ENCODE peak calls at places on chromosome 13, in seven cellular contexts. One of them, this sample, is unnamed.

GRCh38 chr13:112771139-112771876 is 81.5 kb downstream of the ATP11A start:
- DNase-seq in CD4-positive, alpha-beta T cell: no peak
- DNase-seq in cardiac muscle cell: no peak
- DNase-seq in coronary artery: no peak
- DNase-seq in IMR-90: no peak
- DNase-seq in brain microvascular endothelial cell: no peak
- DNase-seq in stomach: no peak
- DNase-seq in this sample: no peak

GRCh38 chr13:93472296-93472695 is 245.7 kb downstream of the GPC6 start:
- DNase-seq in CD4-positive, alpha-beta T cell: no peak
- DNase-seq in cardiac muscle cell: no peak
- DNase-seq in coronary artery: no peak
- DNase-seq in IMR-90: no peak
- DNase-seq in brain microvascular endothelial cell: no peak
- DNase-seq in stomach: no peak
- DNase-seq in this sample: no peak

GRCh38 chr13:101626925-101627555 is 174.6 kb downstream of the ITGBL1 start:
- DNase-seq in CD4-positive, alpha-beta T cell: no peak
- DNase-seq in cardiac muscle cell: no peak
- DNase-seq in coronary artery: no peak
- DNase-seq in IMR-90: peak
- DNase-seq in brain microvascular endothelial cell: no peak
- DNase-seq in stomach: no peak
- DNase-seq in this sample: no peak

GRCh38 chr13:94389544-94390351 is 89.7 kb downstream of the DCT start:
- DNase-seq in CD4-positive, alpha-beta T cell: no peak
- DNase-seq in cardiac muscle cell: peak
- DNase-seq in coronary artery: no peak
- DNase-seq in IMR-90: no peak
- DNase-seq in brain microvascular endothelial cell: no peak
- DNase-seq in stomach: no peak
- DNase-seq in this sample: no peak

GRCh38 chr13:80054806-80055205 is 286.1 kb downstream of the SPRY2 start:
- DNase-seq in CD4-positive, alpha-beta T cell: no peak
- DNase-seq in cardiac muscle cell: no peak
- DNase-seq in coronary artery: no peak
- DNase-seq in IMR-90: peak
- DNase-seq in brain microvascular endothelial cell: no peak
- DNase-seq in stomach: no peak
- DNase-seq in this sample: no peak

GRCh38 chr13:36919833-36920611 is at the start of gene SMAD9:
- DNase-seq in CD4-positive, alpha-beta T cell: no peak
- DNase-seq in cardiac muscle cell: peak
- DNase-seq in coronary artery: no peak
- DNase-seq in IMR-90: peak
- DNase-seq in brain microvascular endothelial cell: peak
- DNase-seq in stomach: peak
- DNase-seq in this sample: peak

GRCh38 chr13:102289606-102290005 is 112.2 kb downstream of the FGF14 start:
- DNase-seq in CD4-positive, alpha-beta T cell: no peak
- DNase-seq in cardiac muscle cell: no peak
- DNase-seq in coronary artery: no peak
- DNase-seq in IMR-90: peak
- DNase-seq in brain microvascular endothelial cell: no peak
- DNase-seq in stomach: no peak
- DNase-seq in this sample: peak

GRCh38 chr13:49214917-49215376 is 5.2 kb upstream of the MLNR start:
- DNase-seq in CD4-positive, alpha-beta T cell: no peak
- DNase-seq in cardiac muscle cell: peak
- DNase-seq in coronary artery: no peak
- DNase-seq in IMR-90: peak
- DNase-seq in brain microvascular endothelial cell: no peak
- DNase-seq in stomach: peak
- DNase-seq in this sample: no peak

GRCh38 chr13:106036870-106037269 is 498.6 kb downstream of the EFNB2 start:
- DNase-seq in CD4-positive, alpha-beta T cell: no peak
- DNase-seq in cardiac muscle cell: no peak
- DNase-seq in coronary artery: no peak
- DNase-seq in IMR-90: no peak
- DNase-seq in brain microvascular endothelial cell: no peak
- DNase-seq in stomach: no peak
- DNase-seq in this sample: no peak

GRCh38 chr13:91719033-91719432 is 320.6 kb downstream of the GPC5 start:
- DNase-seq in CD4-positive, alpha-beta T cell: no peak
- DNase-seq in cardiac muscle cell: peak
- DNase-seq in coronary artery: no peak
- DNase-seq in IMR-90: peak
- DNase-seq in brain microvascular endothelial cell: peak
- DNase-seq in stomach: no peak
- DNase-seq in this sample: no peak

GRCh38 chr13:109840893-109841287 is 54.5 kb upstream of the IRS2 start:
- DNase-seq in CD4-positive, alpha-beta T cell: no peak
- DNase-seq in cardiac muscle cell: no peak
- DNase-seq in coronary artery: no peak
- DNase-seq in IMR-90: no peak
- DNase-seq in brain microvascular endothelial cell: no peak
- DNase-seq in stomach: no peak
- DNase-seq in this sample: no peak

GRCh38 chr13:76828316-76828741 is 57.9 kb downstream of the KCTD12 start:
- DNase-seq in CD4-positive, alpha-beta T cell: no peak
- DNase-seq in cardiac muscle cell: no peak
- DNase-seq in coronary artery: no peak
- DNase-seq in IMR-90: peak
- DNase-seq in brain microvascular endothelial cell: no peak
- DNase-seq in stomach: no peak
- DNase-seq in this sample: no peak

GRCh38 chr13:72204291-72204690 is 337.3 kb upstream of the DACH1 start:
- DNase-seq in CD4-positive, alpha-beta T cell: no peak
- DNase-seq in cardiac muscle cell: no peak
- DNase-seq in coronary artery: no peak
- DNase-seq in IMR-90: no peak
- DNase-seq in brain microvascular endothelial cell: peak
- DNase-seq in stomach: no peak
- DNase-seq in this sample: peak

GRCh38 chr13:81382236-81382635 is 1041.3 kb upstream of the SPRY2 start:
- DNase-seq in CD4-positive, alpha-beta T cell: no peak
- DNase-seq in cardiac muscle cell: no peak
- DNase-seq in coronary artery: no peak
- DNase-seq in IMR-90: no peak
- DNase-seq in brain microvascular endothelial cell: no peak
- DNase-seq in stomach: no peak
- DNase-seq in this sample: no peak

GRCh38 chr13:29435125-29435911 is 160.2 kb downstream of the SLC7A1 start:
- DNase-seq in CD4-positive, alpha-beta T cell: no peak
- DNase-seq in cardiac muscle cell: peak
- DNase-seq in coronary artery: no peak
- DNase-seq in IMR-90: peak
- DNase-seq in brain microvascular endothelial cell: peak
- DNase-seq in stomach: no peak
- DNase-seq in this sample: peak

GRCh38 chr13:51807041-51807440 is 3.1 kb upstream of the DHRS12 start:
- DNase-seq in CD4-positive, alpha-beta T cell: no peak
- DNase-seq in cardiac muscle cell: no peak
- DNase-seq in coronary artery: no peak
- DNase-seq in IMR-90: no peak
- DNase-seq in brain microvascular endothelial cell: no peak
- DNase-seq in stomach: no peak
- DNase-seq in this sample: no peak

GRCh38 chr13:112711528-112712265 is 21.9 kb downstream of the ATP11A start:
- DNase-seq in CD4-positive, alpha-beta T cell: no peak
- DNase-seq in cardiac muscle cell: peak
- DNase-seq in coronary artery: peak
- DNase-seq in IMR-90: peak
- DNase-seq in brain microvascular endothelial cell: peak
- DNase-seq in stomach: peak
- DNase-seq in this sample: peak

GRCh38 chr13:111639196-111639705 is 318.8 kb downstream of the TEX29 start:
- DNase-seq in CD4-positive, alpha-beta T cell: no peak
- DNase-seq in cardiac muscle cell: no peak
- DNase-seq in coronary artery: peak
- DNase-seq in IMR-90: no peak
- DNase-seq in brain microvascular endothelial cell: no peak
- DNase-seq in stomach: no peak
- DNase-seq in this sample: no peak

GRCh38 chr13:78129850-78130249 is 211.2 kb upstream of the EDNRB start:
- DNase-seq in CD4-positive, alpha-beta T cell: no peak
- DNase-seq in cardiac muscle cell: no peak
- DNase-seq in coronary artery: no peak
- DNase-seq in IMR-90: no peak
- DNase-seq in brain microvascular endothelial cell: no peak
- DNase-seq in stomach: no peak
- DNase-seq in this sample: no peak

GRCh38 chr13:44895584-44895983 is 93.7 kb downstream of the NUFIP1 start:
- DNase-seq in CD4-positive, alpha-beta T cell: no peak
- DNase-seq in cardiac muscle cell: no peak
- DNase-seq in coronary artery: no peak
- DNase-seq in IMR-90: no peak
- DNase-seq in brain microvascular endothelial cell: no peak
- DNase-seq in stomach: no peak
- DNase-seq in this sample: no peak

GRCh38 chr13:21060063-21060826 is 1.1 kb downstream of the LATS2 start:
- DNase-seq in CD4-positive, alpha-beta T cell: no peak
- DNase-seq in cardiac muscle cell: peak
- DNase-seq in coronary artery: no peak
- DNase-seq in IMR-90: peak
- DNase-seq in brain microvascular endothelial cell: no peak
- DNase-seq in stomach: peak
- DNase-seq in this sample: peak

GRCh38 chr13:35283856-35284255 is 192.6 kb downstream of the MAB21L1 start:
- DNase-seq in CD4-positive, alpha-beta T cell: no peak
- DNase-seq in cardiac muscle cell: peak
- DNase-seq in coronary artery: no peak
- DNase-seq in IMR-90: no peak
- DNase-seq in brain microvascular endothelial cell: no peak
- DNase-seq in stomach: no peak
- DNase-seq in this sample: no peak

GRCh38 chr13:113118328-113119021 is 4.1 kb upstream of the F10 start:
- DNase-seq in CD4-positive, alpha-beta T cell: no peak
- DNase-seq in cardiac muscle cell: no peak
- DNase-seq in coronary artery: peak
- DNase-seq in IMR-90: no peak
- DNase-seq in brain microvascular endothelial cell: no peak
- DNase-seq in stomach: peak
- DNase-seq in this sample: no peak

GRCh38 chr13:108947551-108948030 is 318.2 kb downstream of the MYO16 start:
- DNase-seq in CD4-positive, alpha-beta T cell: no peak
- DNase-seq in cardiac muscle cell: peak
- DNase-seq in coronary artery: no peak
- DNase-seq in IMR-90: peak
- DNase-seq in brain microvascular endothelial cell: peak
- DNase-seq in stomach: no peak
- DNase-seq in this sample: no peak

GRCh38 chr13:113820813-113821651 is 42.8 kb downstream of the GAS6 start:
- DNase-seq in CD4-positive, alpha-beta T cell: no peak
- DNase-seq in cardiac muscle cell: peak
- DNase-seq in coronary artery: peak
- DNase-seq in IMR-90: peak
- DNase-seq in brain microvascular endothelial cell: peak
- DNase-seq in stomach: no peak
- DNase-seq in this sample: peak

GRCh38 chr13:37488682-37489081 is 109.9 kb downstream of the POSTN start:
- DNase-seq in CD4-positive, alpha-beta T cell: no peak
- DNase-seq in cardiac muscle cell: peak
- DNase-seq in coronary artery: no peak
- DNase-seq in IMR-90: peak
- DNase-seq in brain microvascular endothelial cell: no peak
- DNase-seq in stomach: no peak
- DNase-seq in this sample: no peak

GRCh38 chr13:53151692-53152421 is 123.2 kb downstream of the OLFM4 start:
- DNase-seq in CD4-positive, alpha-beta T cell: no peak
- DNase-seq in cardiac muscle cell: peak
- DNase-seq in coronary artery: no peak
- DNase-seq in IMR-90: peak
- DNase-seq in brain microvascular endothelial cell: peak
- DNase-seq in stomach: peak
- DNase-seq in this sample: peak

GRCh38 chr13:84645196-84646071 is 763.2 kb upstream of the SLITRK1 start:
- DNase-seq in CD4-positive, alpha-beta T cell: no peak
- DNase-seq in cardiac muscle cell: no peak
- DNase-seq in coronary artery: no peak
- DNase-seq in IMR-90: peak
- DNase-seq in brain microvascular endothelial cell: no peak
- DNase-seq in stomach: no peak
- DNase-seq in this sample: no peak

GRCh38 chr13:113874579-113875428 is 10.9 kb upstream of the GAS6 start:
- DNase-seq in CD4-positive, alpha-beta T cell: no peak
- DNase-seq in cardiac muscle cell: no peak
- DNase-seq in coronary artery: no peak
- DNase-seq in IMR-90: no peak
- DNase-seq in brain microvascular endothelial cell: no peak
- DNase-seq in stomach: no peak
- DNase-seq in this sample: no peak

GRCh38 chr13:97273341-97273831 is 51.3 kb downstream of the MBNL2 start:
- DNase-seq in CD4-positive, alpha-beta T cell: no peak
- DNase-seq in cardiac muscle cell: no peak
- DNase-seq in coronary artery: no peak
- DNase-seq in IMR-90: no peak
- DNase-seq in brain microvascular endothelial cell: no peak
- DNase-seq in stomach: no peak
- DNase-seq in this sample: peak
- TF ChIP-seq CTCF in CD4-positive, alpha-beta T cell: no peak
- TF ChIP-seq CTCF in cardiac muscle cell: no peak
- TF ChIP-seq CTCF in coronary artery: no peak
- TF ChIP-seq CTCF in IMR-90: no peak
- TF ChIP-seq CTCF in brain microvascular endothelial cell: no peak
- TF ChIP-seq CTCF in stomach: no peak
- TF ChIP-seq CTCF in this sample: no peak

GRCh38 chr13:33510350-33510749 is 224.8 kb upstream of the STARD13 start:
- DNase-seq in CD4-positive, alpha-beta T cell: no peak
- DNase-seq in cardiac muscle cell: no peak
- DNase-seq in coronary artery: no peak
- DNase-seq in IMR-90: no peak
- DNase-seq in brain microvascular endothelial cell: no peak
- DNase-seq in stomach: no peak
- DNase-seq in this sample: no peak
- H3K27ac ChIP-seq in CD4-positive, alpha-beta T cell: no peak
- H3K27ac ChIP-seq in cardiac muscle cell: no peak
- H3K27ac ChIP-seq in coronary artery: peak
- H3K27ac ChIP-seq in IMR-90: no peak
- H3K27ac ChIP-seq in brain microvascular endothelial cell: no peak
- H3K27ac ChIP-seq in stomach: peak
- H3K27ac ChIP-seq in this sample: no peak

DNA sequence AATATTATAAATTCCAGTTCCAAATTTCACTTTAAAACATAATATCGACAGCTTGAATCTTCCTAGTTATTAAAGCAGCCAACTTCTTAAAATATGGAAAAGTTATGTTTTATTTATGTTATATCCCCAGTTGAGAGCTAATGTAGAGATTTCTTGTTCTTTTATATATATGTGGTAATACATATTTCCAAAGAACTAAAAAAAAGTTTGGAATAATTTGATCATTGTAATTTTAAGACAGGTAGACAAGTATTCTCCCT is 781 bp upstream of the TBC1D4 start:
- DNase-seq in CD4-positive, alpha-beta T cell: no peak
- DNase-seq in cardiac muscle cell: no peak
- DNase-seq in coronary artery: no peak
- DNase-seq in IMR-90: no peak
- DNase-seq in brain microvascular endothelial cell: no peak
- DNase-seq in stomach: no peak
- DNase-seq in this sample: no peak
- TF ChIP-seq CTCF in CD4-positive, alpha-beta T cell: peak
- TF ChIP-seq CTCF in cardiac muscle cell: no peak
- TF ChIP-seq CTCF in coronary artery: no peak
- TF ChIP-seq CTCF in IMR-90: no peak
- TF ChIP-seq CTCF in brain microvascular endothelial cell: no peak
- TF ChIP-seq CTCF in stomach: no peak
- TF ChIP-seq CTCF in this sample: peak

GRCh38 chr13:48160879-48161278 is 66.0 kb upstream of the MED4 start:
- DNase-seq in CD4-positive, alpha-beta T cell: no peak
- DNase-seq in cardiac muscle cell: peak
- DNase-seq in coronary artery: no peak
- DNase-seq in IMR-90: no peak
- DNase-seq in brain microvascular endothelial cell: peak
- DNase-seq in stomach: no peak
- DNase-seq in this sample: peak
- H3K27ac ChIP-seq in CD4-positive, alpha-beta T cell: no peak
- H3K27ac ChIP-seq in cardiac muscle cell: no peak
- H3K27ac ChIP-seq in coronary artery: peak
- H3K27ac ChIP-seq in IMR-90: no peak
- H3K27ac ChIP-seq in brain microvascular endothelial cell: no peak
- H3K27ac ChIP-seq in stomach: no peak
- H3K27ac ChIP-seq in this sample: peak